ENCODE peak calls at places on chromosomes 16 and 17, in five cellular contexts. X, K, O, V and Q are unnamed samples. For H3K4me1 and H3K36me3, the result is how much of the 10 kb centered on the place peaks cover.

GRCh38 chr17:79789943-79790804 is 6.7 kb downstream of the CBX8 start:
- DNase-seq in K (no peak), O (peak), V (peak), X (no peak), Q (peak)

GRCh38 chr17:37107406-37108083 is 158.8 kb downstream of the AATF start:
- DNase-seq in X (peak), O (peak), V (peak), K (no peak), Q (peak)

GRCh38 chr16:19913306-19913717 is 28.7 kb upstream of the GPRC5B start:
- DNase-seq in V (no peak), K (no peak), X (no peak), O (no peak), Q (no peak)

GRCh38 chr16:31414706-31415105 is 13.5 kb downstream of the COX6A2 start:
- DNase-seq in O (no peak), K (no peak), V (no peak), X (no peak), Q (no peak)

GRCh38 chr17:15649861-15650391 is 30.4 kb upstream of the FBXW10B start:
- DNase-seq in O (no peak), X (peak), V (peak), K (no peak), Q (no peak)

GRCh38 chr16:69930117-69930776 is 20.9 kb upstream of the CLEC18A start:
- DNase-seq in V (peak), O (peak), K (no peak), X (no peak), Q (peak)

GRCh38 chr16:50304467-50305440 is 38.4 kb downstream of the ADCY7 start:
- DNase-seq in O (no peak), V (peak), X (no peak), K (no peak), Q (no peak)

GRCh38 chr16:69195371-69196029 is 8.5 kb downstream of the SNTB2 start:
- DNase-seq in O (no peak), V (no peak), K (no peak), X (no peak), Q (no peak)

GRCh38 chr17:9003355-9004131 is 17.8 kb upstream of the NTN1 start:
- DNase-seq in V (no peak), O (peak), K (no peak), X (no peak), Q (no peak)

GRCh38 chr17:77769215-77769614 is 189.3 kb upstream of the TNRC6C start:
- DNase-seq in O (no peak), K (no peak), V (no peak), X (no peak), Q (peak)

GRCh38 chr17:17801800-17802481 is 34.8 kb downstream of the SREBF1 start:
- DNase-seq in V (no peak), K (no peak), O (no peak), X (no peak), Q (no peak)

GRCh38 chr17:50686494-50687199 is 21.1 kb downstream of the ANKRD40 start:
- DNase-seq in X (peak), V (peak), K (peak), O (no peak), Q (no peak)

GRCh38 chr17:13420294-13421277 is 181.1 kb downstream of the HS3ST3A1 start:
- DNase-seq in K (no peak), V (no peak), X (no peak), O (no peak), Q (no peak)

GRCh38 chr17:81794509-81794908 is 9.4 kb upstream of the GCGR start:
- DNase-seq in V (no peak), X (peak), O (no peak), K (no peak), Q (peak)

GRCh38 chr16:80931985-80932720 is 74.5 kb downstream of the CMC2 start:
- DNase-seq in X (peak), K (no peak), O (peak), V (peak), Q (peak)

GRCh38 chr17:59845595-59846390 is 47.0 kb downstream of the TUBD1 start:
- DNase-seq in X (peak), K (no peak), V (no peak), O (no peak), Q (peak)

GRCh38 chr16:72921620-72922019 is 126.3 kb downstream of the ZFHX3 start:
- DNase-seq in K (no peak), O (peak), X (no peak), V (peak), Q (no peak)

GRCh38 chr16:60989592-60989991 is 1046.6 kb downstream of the CDH8 start:
- DNase-seq in V (no peak), X (no peak), K (no peak), O (no peak), Q (no peak)

GRCh38 chr17:51028176-51028863 is 92.3 kb downstream of the SPAG9 start:
- DNase-seq in K (no peak), X (no peak), O (no peak), V (no peak), Q (no peak)

GRCh38 chr16:8963825-8964441 is at the start of gene USP7:
- DNase-seq in O (peak), K (peak), V (peak), X (peak), Q (peak)

GRCh38 chr16:72120026-72120425 is 26.4 kb downstream of the DHX38 start:
- DNase-seq in V (no peak), X (peak), K (no peak), O (no peak), Q (no peak)

GRCh38 chr16:85136705-85137322 is 24.5 kb upstream of the CIBAR2 start:
- DNase-seq in X (peak), V (peak), K (no peak), O (peak), Q (peak)

GRCh38 chr16:31215287-31216115 is 1.4 kb downstream of the PYDC1 start:
- DNase-seq in O (peak), V (peak), K (no peak), X (peak), Q (peak)

GRCh38 chr17:3977387-3977786 is 13.2 kb upstream of the ATP2A3 start:
- DNase-seq in X (no peak), K (no peak), O (no peak), V (no peak), Q (peak)

GRCh38 chr17:72467841-72468653 is 347.2 kb downstream of the SOX9 start:
- DNase-seq in O (peak), V (no peak), X (no peak), K (no peak), Q (no peak)

GRCh38 chr17:82371333-82372062 is at the start of gene UTS2R:
- DNase-seq in V (no peak), O (no peak), X (no peak), K (no peak), Q (peak)

GRCh38 chr17:81403040-81403467 is 7.8 kb downstream of the BAHCC1 start:
- DNase-seq in K (no peak), X (no peak), V (no peak), O (no peak), Q (no peak)

GRCh38 chr16:47939690-47940089 is 216.1 kb downstream of the ABCC12 start:
- DNase-seq in V (no peak), O (no peak), X (no peak), K (no peak), Q (no peak)

GRCh38 chr17:60887607-60888028 is 210.0 kb downstream of the BCAS3 start:
- DNase-seq in V (no peak), O (no peak), K (no peak), X (no peak), Q (no peak)

GRCh38 chr17:44255915-44256314 is 12.0 kb downstream of the SLC4A1 start:
- DNase-seq in O (no peak), K (no peak), X (no peak), V (no peak), Q (no peak)

DNA sequence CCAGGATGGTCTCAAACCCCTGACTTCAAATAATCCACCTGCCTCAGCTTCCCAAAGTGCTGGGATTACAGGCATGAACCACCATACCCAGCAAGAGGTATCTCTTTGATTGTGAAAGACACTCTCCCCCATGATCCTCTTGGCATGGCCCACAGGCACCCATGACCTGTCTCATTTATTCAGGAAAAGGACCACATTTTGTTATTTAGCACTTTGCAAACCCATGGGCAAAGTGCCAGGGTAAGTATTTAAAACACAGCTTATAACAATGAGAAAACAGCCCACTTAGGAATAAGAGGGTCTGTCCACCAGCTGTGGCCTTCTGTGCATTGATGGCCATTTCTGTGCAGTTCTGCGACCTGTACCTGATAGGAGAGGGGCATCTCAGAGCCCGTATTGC is 12.8 kb upstream of the AKTIP start:
- DNase-seq in X (no peak), O (no peak), V (no peak), K (no peak), Q (no peak)
- H3K4me1 ChIP-seq in X (under half), O (under half), V (under half), K (under half), Q (half or more)

GRCh38 chr16:23650674-23651073 is 9.4 kb downstream of the DCTN5 start:
- DNase-seq in O (no peak), K (no peak), X (no peak), V (no peak), Q (no peak)
- H3K36me3 ChIP-seq in O (half or more), K (under half), X (half or more), V (under half), Q (half or more)

GRCh38 chr17:351875-352420 is 659 bp downstream of the RPH3AL start:
- DNase-seq in K (no peak), X (no peak), O (no peak), V (no peak), Q (no peak)

GRCh38 chr17:350706-351435 is 1.7 kb downstream of the RPH3AL start:
- DNase-seq in V (peak), K (peak), O (peak), X (peak), Q (peak)

GRCh38 chr17:349666-350065 is 2.9 kb downstream of the RPH3AL start:
- DNase-seq in O (no peak), V (no peak), K (no peak), X (no peak), Q (no peak)

GRCh38 chr17:352421-353212 is at the start of gene RPH3AL:
- DNase-seq in V (no peak), X (peak), K (no peak), O (peak), Q (peak)

DNA sequence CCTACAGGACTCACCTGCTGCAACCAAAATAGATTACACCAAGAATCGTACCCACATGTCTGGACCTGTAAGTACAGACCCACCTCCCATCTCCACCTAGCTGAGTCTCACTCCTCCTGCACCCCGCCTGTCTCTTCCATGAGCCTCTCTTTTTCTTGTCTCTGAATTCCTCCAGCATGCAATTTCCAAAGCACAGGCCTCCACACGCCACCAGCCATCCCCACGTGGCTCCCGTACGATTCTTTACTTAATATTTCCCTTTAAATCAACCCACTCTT is 1.2 kb downstream of the RPH3AL start:
- DNase-seq in X (no peak), V (no peak), K (no peak), O (no peak), Q (no peak)
- H3K4me1 ChIP-seq in X (half or more), V (under half), K (under half), O (under half), Q (half or more)

GRCh38 chr17:2374549-2375285 is 26.1 kb downstream of the MNT start:
- DNase-seq in X (no peak), K (no peak), V (no peak), O (no peak), Q (no peak)
- H3K36me3 ChIP-seq in X (half or more), K (under half), V (under half), O (half or more), Q (half or more)

GRCh38 chr17:57899822-57900221 is 50.0 kb upstream of the MRPS23 start:
- DNase-seq in K (no peak), V (peak), O (peak), X (peak), Q (peak)
- H3K4me1 ChIP-seq in K (half or more), V (under half), O (under half), X (half or more), Q (half or more)